ENCODE peak calls at places on chromosomes 2 and 18, in ten cellular contexts. One of them, this sample, is unnamed.

GRCh38 chr2:45857848-45858520 is 206.5 kb downstream of the PRKCE start:
- DNase-seq in suprapubic skin: no peak
- DNase-seq in H9: no peak
- DNase-seq in mesothelial cell of epicardium: no peak
- DNase-seq in GM12865: no peak
- DNase-seq in heart right ventricle: no peak
- DNase-seq in K562: no peak
- DNase-seq in GM10248: no peak
- DNase-seq in fibroblast of the aortic adventitia: no peak
- DNase-seq in A549: no peak
- DNase-seq in this sample: no peak

GRCh38 chr2:36296798-36297197 is 58.8 kb upstream of the CRIM1 start:
- DNase-seq in suprapubic skin: no peak
- DNase-seq in H9: no peak
- DNase-seq in mesothelial cell of epicardium: no peak
- DNase-seq in GM12865: no peak
- DNase-seq in heart right ventricle: no peak
- DNase-seq in K562: no peak
- DNase-seq in GM10248: no peak
- DNase-seq in fibroblast of the aortic adventitia: no peak
- DNase-seq in A549: no peak
- DNase-seq in this sample: no peak

GRCh38 chr2:10931710-10932255 is 20.0 kb downstream of the KCNF1 start:
- DNase-seq in suprapubic skin: no peak
- DNase-seq in H9: no peak
- DNase-seq in mesothelial cell of epicardium: no peak
- DNase-seq in GM12865: no peak
- DNase-seq in heart right ventricle: no peak
- DNase-seq in K562: no peak
- DNase-seq in GM10248: no peak
- DNase-seq in fibroblast of the aortic adventitia: peak
- DNase-seq in A549: no peak
- DNase-seq in this sample: no peak

GRCh38 chr2:11975373-11975772 is 228.9 kb downstream of the LPIN1 start:
- DNase-seq in suprapubic skin: no peak
- DNase-seq in H9: no peak
- DNase-seq in mesothelial cell of epicardium: no peak
- DNase-seq in GM12865: no peak
- DNase-seq in heart right ventricle: no peak
- DNase-seq in K562: no peak
- DNase-seq in GM10248: no peak
- DNase-seq in fibroblast of the aortic adventitia: no peak
- DNase-seq in A549: no peak
- DNase-seq in this sample: no peak

GRCh38 chr18:13266208-13267100 is 47.9 kb downstream of the LDLRAD4 start:
- DNase-seq in suprapubic skin: peak
- DNase-seq in H9: no peak
- DNase-seq in mesothelial cell of epicardium: no peak
- DNase-seq in GM12865: no peak
- DNase-seq in heart right ventricle: peak
- DNase-seq in K562: no peak
- DNase-seq in GM10248: no peak
- DNase-seq in fibroblast of the aortic adventitia: no peak
- DNase-seq in A549: no peak
- DNase-seq in this sample: no peak

GRCh38 chr18:76897257-76897656 is 74.9 kb downstream of the ZNF236 start:
- DNase-seq in suprapubic skin: no peak
- DNase-seq in H9: no peak
- DNase-seq in mesothelial cell of epicardium: no peak
- DNase-seq in GM12865: no peak
- DNase-seq in heart right ventricle: no peak
- DNase-seq in K562: no peak
- DNase-seq in GM10248: no peak
- DNase-seq in fibroblast of the aortic adventitia: no peak
- DNase-seq in A549: no peak
- DNase-seq in this sample: no peak

GRCh38 chr2:98607741-98608117 is 583 bp downstream of the COA5 start:
- DNase-seq in suprapubic skin: no peak
- DNase-seq in H9: no peak
- DNase-seq in mesothelial cell of epicardium: no peak
- DNase-seq in GM12865: no peak
- DNase-seq in heart right ventricle: no peak
- DNase-seq in K562: no peak
- DNase-seq in GM10248: no peak
- DNase-seq in fibroblast of the aortic adventitia: peak
- DNase-seq in A549: no peak
- DNase-seq in this sample: no peak

GRCh38 chr18:27983780-27984179 is 193.2 kb downstream of the CDH2 start:
- DNase-seq in suprapubic skin: no peak
- DNase-seq in H9: no peak
- DNase-seq in mesothelial cell of epicardium: no peak
- DNase-seq in GM12865: no peak
- DNase-seq in heart right ventricle: no peak
- DNase-seq in K562: no peak
- DNase-seq in GM10248: no peak
- DNase-seq in fibroblast of the aortic adventitia: no peak
- DNase-seq in A549: no peak
- DNase-seq in this sample: no peak

GRCh38 chr18:33924576-33924975 is 300.1 kb downstream of the NOL4 start:
- DNase-seq in suprapubic skin: no peak
- DNase-seq in H9: no peak
- DNase-seq in mesothelial cell of epicardium: no peak
- DNase-seq in GM12865: no peak
- DNase-seq in heart right ventricle: no peak
- DNase-seq in K562: no peak
- DNase-seq in GM10248: no peak
- DNase-seq in fibroblast of the aortic adventitia: no peak
- DNase-seq in A549: no peak
- DNase-seq in this sample: no peak

DNA sequence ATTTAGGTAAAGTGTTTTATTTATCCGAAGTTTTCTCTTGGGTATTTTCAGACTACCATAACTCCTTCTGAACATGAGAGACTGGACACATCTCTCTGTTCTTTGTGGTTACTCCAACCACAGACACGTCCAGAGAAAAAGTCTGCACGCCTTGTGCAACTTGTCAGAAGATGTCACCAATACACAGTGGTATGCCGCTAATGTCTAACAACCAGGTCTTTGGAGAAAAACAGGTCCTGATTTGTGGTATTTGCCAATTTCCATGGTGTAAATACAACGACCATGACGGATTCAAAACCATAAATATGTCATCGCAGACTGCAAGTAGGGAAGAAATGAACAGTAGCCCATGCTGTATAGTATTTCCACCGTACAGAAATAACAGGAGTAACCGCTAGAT is 620.6 kb upstream of the ID2 start:
- DNase-seq in suprapubic skin: no peak
- DNase-seq in H9: no peak
- DNase-seq in mesothelial cell of epicardium: no peak
- DNase-seq in GM12865: no peak
- DNase-seq in heart right ventricle: no peak
- DNase-seq in K562: no peak
- DNase-seq in GM10248: no peak
- DNase-seq in fibroblast of the aortic adventitia: no peak
- DNase-seq in A549: no peak
- DNase-seq in this sample: no peak
- TF ChIP-seq CTCF in suprapubic skin: no peak
- TF ChIP-seq CTCF in H9: no peak
- TF ChIP-seq CTCF in mesothelial cell of epicardium: no peak
- TF ChIP-seq CTCF in GM12865: no peak
- TF ChIP-seq CTCF in heart right ventricle: no peak
- TF ChIP-seq CTCF in K562: no peak
- TF ChIP-seq CTCF in GM10248: no peak
- TF ChIP-seq CTCF in fibroblast of the aortic adventitia: no peak
- TF ChIP-seq CTCF in A549: no peak
- TF ChIP-seq CTCF in this sample: no peak

GRCh38 chr18:59267511-59268126 is 5.6 kb downstream of the RAX start:
- DNase-seq in suprapubic skin: no peak
- DNase-seq in H9: peak
- DNase-seq in mesothelial cell of epicardium: no peak
- DNase-seq in GM12865: no peak
- DNase-seq in heart right ventricle: no peak
- DNase-seq in K562: no peak
- DNase-seq in GM10248: peak
- DNase-seq in fibroblast of the aortic adventitia: peak
- DNase-seq in A549: peak
- DNase-seq in this sample: no peak

GRCh38 chr18:59268127-59268721 is 5.0 kb downstream of the RAX start:
- DNase-seq in suprapubic skin: no peak
- DNase-seq in H9: no peak
- DNase-seq in mesothelial cell of epicardium: no peak
- DNase-seq in GM12865: no peak
- DNase-seq in heart right ventricle: no peak
- DNase-seq in K562: no peak
- DNase-seq in GM10248: no peak
- DNase-seq in fibroblast of the aortic adventitia: no peak
- DNase-seq in A549: no peak
- DNase-seq in this sample: no peak

GRCh38 chr18:59269563-59270214 is 3.6 kb downstream of the RAX start:
- DNase-seq in suprapubic skin: no peak
- DNase-seq in H9: no peak
- DNase-seq in mesothelial cell of epicardium: no peak
- DNase-seq in GM12865: no peak
- DNase-seq in heart right ventricle: no peak
- DNase-seq in K562: no peak
- DNase-seq in GM10248: no peak
- DNase-seq in fibroblast of the aortic adventitia: no peak
- DNase-seq in A549: no peak
- DNase-seq in this sample: no peak

GRCh38 chr18:59270689-59271257 is 2.5 kb downstream of the RAX start:
- DNase-seq in suprapubic skin: no peak
- DNase-seq in H9: no peak
- DNase-seq in mesothelial cell of epicardium: no peak
- DNase-seq in GM12865: no peak
- DNase-seq in heart right ventricle: no peak
- DNase-seq in K562: no peak
- DNase-seq in GM10248: no peak
- DNase-seq in fibroblast of the aortic adventitia: no peak
- DNase-seq in A549: no peak
- DNase-seq in this sample: no peak

DNA sequence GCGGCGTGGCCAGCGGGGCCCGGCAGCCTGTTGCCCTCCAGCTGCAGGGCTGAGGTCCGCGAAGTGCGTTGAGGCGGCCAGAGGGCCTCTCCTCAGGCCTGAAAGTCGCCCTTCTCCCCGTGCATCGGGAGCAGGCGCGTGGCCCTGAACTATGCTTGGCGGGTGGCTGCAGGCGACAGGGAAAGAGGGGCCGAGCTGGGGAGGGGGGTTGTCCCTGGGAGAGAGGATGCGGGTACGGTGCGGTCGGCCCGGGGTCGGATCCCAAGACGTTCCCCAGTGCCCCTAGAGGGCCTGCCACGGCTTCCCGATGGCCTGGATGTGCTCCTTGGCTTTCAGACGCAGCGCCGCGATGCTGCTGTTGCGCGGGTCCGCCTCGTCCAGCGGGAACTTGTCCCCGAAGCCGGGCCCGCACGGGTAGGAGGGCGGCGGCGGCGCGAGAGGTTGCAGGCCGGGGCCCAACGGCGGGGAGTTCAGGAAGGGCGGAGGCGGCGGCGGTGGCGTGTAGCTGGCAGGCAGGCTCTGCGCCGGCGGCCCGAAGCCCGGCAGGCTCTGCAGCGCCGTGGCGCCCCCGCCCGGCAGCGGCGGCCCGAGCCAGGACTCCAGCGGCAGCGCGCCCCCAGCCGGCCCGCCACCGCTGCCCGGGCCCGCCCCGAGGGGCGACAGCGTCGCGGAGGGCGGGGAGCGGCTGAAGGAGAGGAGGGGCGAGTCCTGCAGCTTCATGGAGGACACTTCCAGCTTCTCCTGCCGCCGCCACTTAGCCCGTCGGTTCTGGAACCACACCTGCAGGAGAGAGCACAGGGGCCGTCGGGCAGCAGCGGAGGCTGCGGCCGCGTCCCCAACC is 4.3 kb downstream of the RAX start:
- DNase-seq in suprapubic skin: no peak
- DNase-seq in H9: peak
- DNase-seq in mesothelial cell of epicardium: peak
- DNase-seq in GM12865: peak
- DNase-seq in heart right ventricle: no peak
- DNase-seq in K562: peak
- DNase-seq in GM10248: peak
- DNase-seq in fibroblast of the aortic adventitia: no peak
- DNase-seq in A549: peak
- DNase-seq in this sample: peak
- TF ChIP-seq CTCF in suprapubic skin: no peak
- TF ChIP-seq CTCF in H9: peak
- TF ChIP-seq CTCF in mesothelial cell of epicardium: no peak
- TF ChIP-seq CTCF in GM12865: peak
- TF ChIP-seq CTCF in heart right ventricle: no peak
- TF ChIP-seq CTCF in K562: peak
- TF ChIP-seq CTCF in GM10248: peak
- TF ChIP-seq CTCF in fibroblast of the aortic adventitia: no peak
- TF ChIP-seq CTCF in A549: peak
- TF ChIP-seq CTCF in this sample: peak

DNA sequence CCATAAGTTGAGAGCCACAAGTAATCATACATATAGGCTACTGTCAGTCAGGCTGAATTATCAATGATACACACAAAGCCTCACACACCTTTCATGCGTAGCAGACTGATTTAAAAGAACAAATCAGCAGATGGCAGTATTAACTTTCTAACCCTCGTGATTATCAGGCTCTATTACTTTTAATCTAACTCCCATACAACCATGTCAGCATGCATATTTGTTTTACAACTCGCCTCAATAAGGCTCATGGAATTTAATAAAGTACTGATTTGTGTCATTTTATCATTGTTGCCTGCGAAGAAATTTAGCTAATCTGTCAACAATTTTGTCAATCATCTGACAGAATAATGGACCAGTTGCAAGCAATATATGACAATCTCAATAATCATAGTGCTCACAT is 82.8 kb downstream of the SLC25A12 start:
- DNase-seq in suprapubic skin: no peak
- DNase-seq in H9: no peak
- DNase-seq in mesothelial cell of epicardium: no peak
- DNase-seq in GM12865: peak
- DNase-seq in heart right ventricle: no peak
- DNase-seq in K562: no peak
- DNase-seq in GM10248: no peak
- DNase-seq in fibroblast of the aortic adventitia: peak
- DNase-seq in A549: peak
- DNase-seq in this sample: no peak
- TF ChIP-seq CTCF in suprapubic skin: no peak
- TF ChIP-seq CTCF in H9: peak
- TF ChIP-seq CTCF in mesothelial cell of epicardium: no peak
- TF ChIP-seq CTCF in GM12865: no peak
- TF ChIP-seq CTCF in heart right ventricle: no peak
- TF ChIP-seq CTCF in K562: peak
- TF ChIP-seq CTCF in GM10248: peak
- TF ChIP-seq CTCF in fibroblast of the aortic adventitia: peak
- TF ChIP-seq CTCF in A549: peak
- TF ChIP-seq CTCF in this sample: peak

DNA sequence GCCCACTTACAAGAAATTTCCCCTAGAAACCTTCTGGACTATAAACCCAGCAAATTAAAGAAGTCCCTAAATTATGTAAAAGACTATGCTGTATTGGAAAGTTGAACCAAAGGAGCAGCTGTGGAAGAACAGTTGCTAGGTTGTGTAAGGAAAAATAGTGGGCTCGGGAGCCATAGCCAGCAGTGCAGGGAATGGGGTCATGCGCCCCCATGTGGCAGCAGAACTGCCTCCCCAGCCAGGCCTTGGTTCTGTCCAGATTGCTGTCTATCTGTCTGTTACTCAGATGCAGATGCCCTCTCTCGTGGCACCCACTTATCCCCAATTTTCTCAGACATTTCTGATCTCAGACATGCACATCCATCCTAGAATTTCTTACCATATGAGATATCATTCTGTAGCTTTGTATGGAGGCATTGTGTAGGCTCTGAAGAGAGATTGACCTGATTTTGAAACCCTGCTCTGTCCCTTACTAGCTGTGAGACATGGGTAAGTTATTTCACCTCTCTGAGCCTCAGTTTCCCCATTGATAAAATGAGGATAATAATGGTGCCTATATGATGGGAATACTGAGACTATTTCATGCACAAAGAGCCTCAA is 258.3 kb downstream of the SS18 start:
- DNase-seq in suprapubic skin: no peak
- DNase-seq in H9: peak
- DNase-seq in mesothelial cell of epicardium: peak
- DNase-seq in GM12865: peak
- DNase-seq in heart right ventricle: peak
- DNase-seq in K562: peak
- DNase-seq in GM10248: peak
- DNase-seq in fibroblast of the aortic adventitia: peak
- DNase-seq in A549: peak
- DNase-seq in this sample: peak
- TF ChIP-seq CTCF in suprapubic skin: no peak
- TF ChIP-seq CTCF in H9: peak
- TF ChIP-seq CTCF in mesothelial cell of epicardium: peak
- TF ChIP-seq CTCF in GM12865: peak
- TF ChIP-seq CTCF in heart right ventricle: peak
- TF ChIP-seq CTCF in K562: peak
- TF ChIP-seq CTCF in GM10248: peak
- TF ChIP-seq CTCF in fibroblast of the aortic adventitia: peak
- TF ChIP-seq CTCF in A549: peak
- TF ChIP-seq CTCF in this sample: peak